ENCODE peak calls at places on chromosomes 13 and 19, in four cellular contexts. P is H4, J is tibial nerve, B is NCI-H446 treated with DMSO at 0.1 percent for 48 hours. W is an unnamed sample.

GRCh38 chr13:98977568-98978270 is at the start of gene DOCK9:
- DNase-seq in J (peak; percentile 44), P (peak; percentile 12), B (no peak), W (peak; percentile 89)

GRCh38 chr19:6402834-6403608 is 10.1 kb upstream of the GTF2F1 start:
- DNase-seq in P (no peak), J (no peak), B (peak; percentile 1), W (peak; percentile 33)

GRCh38 chr19:39381910-39382611 is 8.8 kb downstream of the PAF1 start:
- DNase-seq in P (no peak), J (no peak), B (no peak), W (no peak)

GRCh38 chr13:94917814-94918213 is 205.5 kb upstream of the SOX21 start:
- DNase-seq in B (no peak), J (no peak), P (no peak), W (peak; percentile 12)

GRCh38 chr13:104968876-104969275 is 1566.6 kb downstream of the EFNB2 start:
- DNase-seq in J (no peak), P (no peak), B (no peak), W (no peak)

GRCh38 chr19:18951721-18952281 is 10.8 kb upstream of the HOMER3 start:
- DNase-seq in B (no peak), J (no peak), P (no peak), W (peak; percentile 32)

GRCh38 chr19:13396256-13397080 is 109.8 kb downstream of the CACNA1A start:
- DNase-seq in P (peak; percentile 12), B (no peak), J (no peak), W (peak; percentile 55)

GRCh38 chr13:66992183-66992582 is 238.0 kb downstream of the PCDH9 start:
- DNase-seq in P (peak; percentile 53), J (no peak), B (no peak), W (peak; percentile 37)

GRCh38 chr19:17648097-17648660 is 40.0 kb downstream of the UNC13A start:
- DNase-seq in B (no peak), J (no peak), P (no peak), W (no peak)

GRCh38 chr19:11657307-11657706 is 60.0 kb downstream of the ZNF627 start:
- DNase-seq in B (no peak), J (no peak), P (no peak), W (no peak)

GRCh38 chr19:18160792-18161690 is 8.1 kb downstream of the PIK3R2 start:
- DNase-seq in B (peak; percentile 23), P (no peak), J (peak; percentile 64), W (no peak)

GRCh38 chr19:18995804-18996241 is 37.5 kb downstream of the SUGP2 start:
- DNase-seq in P (peak; percentile 74), B (peak; percentile 15), J (no peak), W (peak; percentile 71)

GRCh38 chr13:42355118-42355840 is 83.3 kb downstream of the AKAP11 start:
- DNase-seq in B (no peak), J (no peak), P (no peak), W (no peak)

GRCh38 chr19:1483979-1484428 is 5.0 kb upstream of the C19orf25 start:
- DNase-seq in J (no peak), B (no peak), P (no peak), W (no peak)

GRCh38 chr19:48560095-48560530 is 8.1 kb downstream of the SULT2B1 start:
- DNase-seq in P (no peak), J (no peak), B (no peak), W (no peak)

GRCh38 chr13:85031771-85032170 is 767.4 kb downstream of the SLITRK6 start:
- DNase-seq in J (no peak), P (no peak), B (no peak), W (no peak)

GRCh38 chr19:48117515-48118330 is 7.1 kb upstream of the PLA2G4C start:
- DNase-seq in P (no peak), B (no peak), J (no peak), W (no peak)

GRCh38 chr19:49149652-49150105 is 5.5 kb downstream of the HRC start:
- DNase-seq in B (peak; percentile 60), J (no peak), P (peak; percentile 75), W (peak; percentile 56)

GRCh38 chr13:33169273-33169980 is 116.1 kb downstream of the STARD13 start:
- DNase-seq in B (no peak), P (peak; percentile 9), J (no peak), W (peak; percentile 92)

GRCh38 chr19:50427997-50428425 is 4.7 kb upstream of the MYBPC2 start:
- DNase-seq in B (no peak), P (no peak), J (peak; percentile 62), W (no peak)

GRCh38 chr13:59681630-59682311 is 482.0 kb downstream of the DIAPH3 start:
- DNase-seq in P (no peak), B (no peak), J (no peak), W (no peak)

GRCh38 chr19:4052114-4052992 is 14.3 kb downstream of the ZBTB7A start:
- DNase-seq in P (peak; percentile 70), B (no peak), J (no peak), W (peak; percentile 73)

GRCh38 chr13:28983661-28984060 is 163.5 kb downstream of the MTUS2 start:
- DNase-seq in J (no peak), B (no peak), P (no peak), W (no peak)

GRCh38 chr13:111924676-111925075 is 142.3 kb upstream of the SOX1 start:
- DNase-seq in J (no peak), B (no peak), P (no peak), W (no peak)

GRCh38 chr19:46745521-46746280 is at the start of gene FKRP:
- DNase-seq in B (no peak), J (no peak), P (no peak), W (no peak)

GRCh38 chr19:18796239-18796638 is 5.1 kb upstream of the COMP start:
- DNase-seq in J (no peak), P (no peak), B (no peak), W (no peak)

GRCh38 chr13:19982447-19983043 is 24.0 kb downstream of the ZMYM2 start:
- DNase-seq in P (no peak), B (no peak), J (no peak), W (no peak)

GRCh38 chr13:78194904-78195639 is 276.4 kb upstream of the EDNRB start:
- DNase-seq in J (no peak), P (no peak), B (no peak), W (peak; percentile 75)

GRCh38 chr13:25046985-25047660 is 48.8 kb upstream of the PABPC3 start:
- DNase-seq in J (no peak), B (no peak), P (peak; percentile 3), W (peak; percentile 36)